ENCODE peak calls at places on chromosomes 1 and 21, in ten cellular contexts. C, T, B, I, X, Q, U, A, G and D are unnamed samples.

GRCh38 chr1:115973154-115973553 is 3.2 kb upstream of the SLC22A15 start:
- DNase-seq in C (no peak), T (no peak), B (no peak), I (no peak), X (no peak), Q (no peak), U (no peak), A (no peak), G (no peak), D (no peak)

GRCh38 chr21:21807598-21807903 is 809.3 kb downstream of the NCAM2 start:
- DNase-seq in C (no peak), T (peak), B (no peak), I (no peak), X (no peak), Q (no peak), U (no peak), A (no peak), G (no peak), D (no peak)

GRCh38 chr1:59394706-59395417 is 98.0 kb downstream of the FGGY start:
- DNase-seq in C (no peak), T (no peak), B (no peak), I (no peak), X (no peak), Q (no peak), U (no peak), A (no peak), G (no peak), D (no peak)

GRCh38 chr1:154714638-154715037 is 106.7 kb upstream of the ADAR start:
- DNase-seq in C (no peak), T (peak), B (no peak), I (peak), X (peak), Q (no peak), U (no peak), A (peak), G (no peak), D (peak)

GRCh38 chr1:2981388-2981787 is 39.9 kb upstream of the ACTRT2 start:
- DNase-seq in C (no peak), T (no peak), B (no peak), I (no peak), X (no peak), Q (no peak), U (no peak), A (no peak), G (no peak), D (no peak)

GRCh38 chr1:165824269-165824643 is 3.2 kb upstream of the UCK2 start:
- DNase-seq in C (no peak), T (peak), B (no peak), I (no peak), X (no peak), Q (no peak), U (no peak), A (no peak), G (no peak), D (no peak)

GRCh38 chr1:228236744-228237143 is 28.9 kb downstream of the OBSCN start:
- DNase-seq in C (peak), T (peak), B (peak), I (peak), X (peak), Q (no peak), U (no peak), A (peak), G (no peak), D (peak)

GRCh38 chr1:62588000-62588399 is 9.3 kb upstream of the ANGPTL3 start:
- DNase-seq in C (no peak), T (peak), B (no peak), I (no peak), X (no peak), Q (no peak), U (no peak), A (peak), G (no peak), D (no peak)

GRCh38 chr1:153612755-153613331 is at the start of gene S100A16:
- DNase-seq in C (no peak), T (peak), B (no peak), I (peak), X (peak), Q (no peak), U (peak), A (peak), G (peak), D (peak)

GRCh38 chr1:173917149-173917548 is at the start of gene SERPINC1:
- DNase-seq in C (no peak), T (no peak), B (no peak), I (no peak), X (no peak), Q (no peak), U (no peak), A (no peak), G (no peak), D (no peak)

GRCh38 chr1:20494609-20495311 is 8.8 kb upstream of the CAMK2N1 start:
- DNase-seq in C (no peak), T (peak), B (no peak), I (peak), X (peak), Q (no peak), U (no peak), A (peak), G (no peak), D (peak)

GRCh38 chr1:243890576-243890975 is 40.5 kb upstream of the AKT3 start:
- DNase-seq in C (no peak), T (peak), B (no peak), I (peak), X (peak), Q (no peak), U (no peak), A (peak), G (no peak), D (peak)

GRCh38 chr1:23555949-23556640 is 3.2 kb downstream of the ID3 start:
- DNase-seq in C (peak), T (peak), B (no peak), I (peak), X (peak), Q (no peak), U (no peak), A (peak), G (no peak), D (peak)

GRCh38 chr1:60878323-60878722 is 204.0 kb upstream of the NFIA start:
- DNase-seq in C (no peak), T (no peak), B (no peak), I (no peak), X (peak), Q (no peak), U (no peak), A (no peak), G (no peak), D (peak)

GRCh38 chr1:2554621-2555387 is 1.4 kb upstream of the TNFRSF14 start:
- DNase-seq in C (peak), T (no peak), B (peak), I (no peak), X (no peak), Q (no peak), U (no peak), A (no peak), G (no peak), D (no peak)

GRCh38 chr1:189563784-189564183 is 913.9 kb downstream of the BRINP3 start:
- DNase-seq in C (no peak), T (no peak), B (no peak), I (no peak), X (no peak), Q (no peak), U (no peak), A (no peak), G (no peak), D (no peak)

GRCh38 chr1:10839188-10839770 is 42.8 kb upstream of the CASZ1 start:
- DNase-seq in C (no peak), T (no peak), B (no peak), I (no peak), X (no peak), Q (no peak), U (no peak), A (no peak), G (no peak), D (no peak)

GRCh38 chr1:87330954-87331318 is 2.3 kb downstream of the LMO4 start:
- DNase-seq in C (no peak), T (no peak), B (no peak), I (no peak), X (no peak), Q (no peak), U (no peak), A (no peak), G (no peak), D (no peak)

GRCh38 chr1:220225957-220226356 is 46.3 kb downstream of the RAB3GAP2 start:
- DNase-seq in C (no peak), T (no peak), B (no peak), I (no peak), X (no peak), Q (no peak), U (no peak), A (no peak), G (no peak), D (no peak)

GRCh38 chr1:229887043-229887822 is 179.8 kb upstream of the GALNT2 start:
- DNase-seq in C (no peak), T (no peak), B (no peak), I (no peak), X (peak), Q (no peak), U (no peak), A (no peak), G (no peak), D (peak)

GRCh38 chr1:45765999-45766792 is 15.7 kb upstream of the IPP start:
- DNase-seq in C (no peak), T (peak), B (no peak), I (peak), X (no peak), Q (no peak), U (peak), A (no peak), G (no peak), D (no peak)

GRCh38 chr1:16396591-16396990 is 29.5 kb downstream of the SZRD1 start:
- DNase-seq in C (no peak), T (peak), B (no peak), I (peak), X (peak), Q (no peak), U (no peak), A (peak), G (peak), D (peak)

GRCh38 chr1:5511381-5512097 is 480.7 kb downstream of the NPHP4 start:
- DNase-seq in C (no peak), T (no peak), B (no peak), I (no peak), X (no peak), Q (no peak), U (no peak), A (no peak), G (no peak), D (no peak)

GRCh38 chr1:174000274-174000852 is 21.8 kb downstream of the RC3H1 start:
- DNase-seq in C (no peak), T (no peak), B (no peak), I (no peak), X (no peak), Q (no peak), U (no peak), A (peak), G (no peak), D (no peak)

GRCh38 chr1:33443067-33443704 is 12.3 kb upstream of the PHC2 start:
- DNase-seq in C (no peak), T (peak), B (no peak), I (no peak), X (peak), Q (no peak), U (no peak), A (peak), G (no peak), D (no peak)

GRCh38 chr1:161702250-161702649 is 4.8 kb upstream of the FCRLA start:
- DNase-seq in C (no peak), T (no peak), B (no peak), I (no peak), X (peak), Q (no peak), U (no peak), A (no peak), G (no peak), D (no peak)

GRCh38 chr21:46661211-46661625 is 25.7 kb downstream of the PRMT2 start:
- DNase-seq in C (peak), T (peak), B (no peak), I (peak), X (peak), Q (no peak), U (peak), A (peak), G (no peak), D (peak)

GRCh38 chr21:27422435-27422834 is 455.5 kb upstream of the ADAMTS5 start:
- DNase-seq in C (no peak), T (peak), B (no peak), I (peak), X (peak), Q (no peak), U (no peak), A (peak), G (no peak), D (no peak)

DNA sequence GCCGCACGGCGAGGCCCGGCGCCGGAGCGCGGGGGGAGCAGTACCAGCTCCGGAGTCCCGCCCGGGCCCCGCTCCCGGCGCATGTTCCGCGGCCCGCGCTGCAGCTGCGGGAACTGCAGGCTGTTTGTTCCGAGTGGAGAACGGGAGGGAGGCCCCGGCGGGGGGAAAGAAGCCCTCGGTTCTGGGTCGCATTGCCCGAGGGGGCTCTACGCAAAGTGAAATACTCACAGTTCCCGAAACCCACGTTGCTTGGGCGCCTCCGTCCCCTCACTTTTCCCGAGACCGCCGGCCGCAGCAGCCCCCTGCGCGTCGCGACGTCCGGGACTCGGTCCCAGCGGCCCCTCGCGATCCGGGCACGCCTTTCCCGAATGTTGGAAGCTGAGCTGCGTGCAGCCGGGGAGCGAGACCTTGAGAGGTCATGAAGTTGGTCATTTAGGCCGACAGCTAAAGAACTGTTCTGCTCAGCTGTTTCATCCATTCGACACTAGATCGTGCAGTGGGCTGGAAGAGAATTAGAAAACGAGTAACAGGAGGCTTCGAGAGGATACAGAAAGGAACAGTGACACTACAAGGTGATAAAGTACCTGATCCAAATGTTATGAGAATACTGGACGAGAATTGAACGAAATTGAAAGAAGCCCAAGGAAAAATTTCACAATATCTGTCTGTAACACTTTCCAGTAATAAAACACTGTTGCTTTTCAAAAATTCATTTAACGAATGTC is 596 bp upstream of the LIN9 start:
- DNase-seq in C (peak), T (peak), B (no peak), I (peak), X (no peak), Q (no peak), U (no peak), A (no peak), G (no peak), D (no peak)
- TF ChIP-seq CTCF in C (no peak), T (no peak), B (no peak), I (peak), X (peak), Q (no peak), U (peak), A (peak), G (no peak), D (peak)

DNA sequence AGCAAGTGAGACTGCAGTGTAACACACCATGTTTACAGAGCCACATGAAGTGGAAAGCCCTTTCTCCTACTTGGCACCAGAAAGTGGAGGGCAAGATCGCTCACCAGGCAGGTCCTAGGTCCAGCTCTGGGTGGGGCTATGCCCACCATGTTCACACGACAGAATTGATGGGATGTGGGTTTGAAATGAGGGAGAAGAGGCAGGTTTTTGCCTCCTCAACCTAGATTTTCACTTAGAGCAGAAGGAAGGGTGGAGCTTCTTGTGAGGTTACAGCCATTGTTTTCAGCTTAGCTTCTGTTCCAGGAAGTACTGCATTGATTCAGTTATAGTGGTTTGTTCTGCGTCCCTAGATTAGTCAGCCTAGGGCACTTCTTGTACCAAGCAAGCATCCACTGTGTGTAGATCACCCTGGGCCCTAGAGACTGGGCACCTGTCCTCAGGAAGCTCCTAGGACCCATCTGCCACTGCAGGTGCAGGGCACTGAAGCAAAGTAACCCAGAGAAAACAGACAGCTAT is 2.3 kb downstream of the CD53 start:
- DNase-seq in C (peak), T (no peak), B (peak), I (no peak), X (peak), Q (peak), U (no peak), A (no peak), G (no peak), D (peak)
- H3K4me3 ChIP-seq in C (peak), T (no peak), B (peak), I (no peak), X (no peak), Q (peak), U (peak), A (no peak), G (no peak), D (no peak)

DNA sequence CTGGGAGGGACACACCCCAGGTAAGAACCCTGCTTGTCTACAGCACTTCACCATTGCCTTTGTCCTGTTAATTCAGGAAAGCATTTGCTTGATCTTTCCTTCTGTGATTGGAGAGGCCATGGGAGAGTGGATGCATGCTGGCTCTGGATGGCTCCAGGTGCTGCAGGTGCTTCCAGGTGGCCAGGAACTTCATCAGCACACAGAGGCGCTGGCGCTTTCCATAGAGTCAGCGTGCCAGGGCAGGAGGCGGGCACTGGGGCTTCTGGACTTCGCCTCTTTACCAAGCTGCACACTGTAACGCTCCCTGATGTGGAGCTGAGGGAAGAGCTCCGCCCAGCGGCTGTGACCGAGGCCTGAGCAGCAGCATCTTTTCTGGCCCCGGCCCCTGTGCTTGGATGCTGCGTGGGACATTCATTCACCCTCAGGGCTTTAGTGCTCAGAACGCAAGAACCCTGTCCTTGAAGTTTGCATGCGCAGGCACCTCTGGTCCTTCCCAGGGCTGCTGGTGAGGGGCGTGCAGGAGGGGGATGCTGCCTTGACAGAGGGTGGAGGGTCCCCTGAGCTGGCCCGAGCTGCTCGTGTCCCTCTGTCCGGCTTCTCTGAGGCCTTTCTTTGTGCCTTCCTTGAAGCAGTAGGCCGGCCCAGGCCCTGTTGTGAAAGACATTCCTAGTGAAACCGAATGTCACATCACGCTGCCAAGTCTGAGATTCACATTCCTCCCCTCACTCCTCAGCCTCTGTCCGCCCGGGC is 1.6 kb upstream of the MX2 start:
- DNase-seq in C (no peak), T (peak), B (no peak), I (peak), X (peak), Q (no peak), U (peak), A (peak), G (peak), D (no peak)
- TF ChIP-seq CTCF in C (no peak), T (no peak), B (no peak), I (no peak), X (peak), Q (no peak), U (peak), A (no peak), G (peak), D (no peak)

DNA sequence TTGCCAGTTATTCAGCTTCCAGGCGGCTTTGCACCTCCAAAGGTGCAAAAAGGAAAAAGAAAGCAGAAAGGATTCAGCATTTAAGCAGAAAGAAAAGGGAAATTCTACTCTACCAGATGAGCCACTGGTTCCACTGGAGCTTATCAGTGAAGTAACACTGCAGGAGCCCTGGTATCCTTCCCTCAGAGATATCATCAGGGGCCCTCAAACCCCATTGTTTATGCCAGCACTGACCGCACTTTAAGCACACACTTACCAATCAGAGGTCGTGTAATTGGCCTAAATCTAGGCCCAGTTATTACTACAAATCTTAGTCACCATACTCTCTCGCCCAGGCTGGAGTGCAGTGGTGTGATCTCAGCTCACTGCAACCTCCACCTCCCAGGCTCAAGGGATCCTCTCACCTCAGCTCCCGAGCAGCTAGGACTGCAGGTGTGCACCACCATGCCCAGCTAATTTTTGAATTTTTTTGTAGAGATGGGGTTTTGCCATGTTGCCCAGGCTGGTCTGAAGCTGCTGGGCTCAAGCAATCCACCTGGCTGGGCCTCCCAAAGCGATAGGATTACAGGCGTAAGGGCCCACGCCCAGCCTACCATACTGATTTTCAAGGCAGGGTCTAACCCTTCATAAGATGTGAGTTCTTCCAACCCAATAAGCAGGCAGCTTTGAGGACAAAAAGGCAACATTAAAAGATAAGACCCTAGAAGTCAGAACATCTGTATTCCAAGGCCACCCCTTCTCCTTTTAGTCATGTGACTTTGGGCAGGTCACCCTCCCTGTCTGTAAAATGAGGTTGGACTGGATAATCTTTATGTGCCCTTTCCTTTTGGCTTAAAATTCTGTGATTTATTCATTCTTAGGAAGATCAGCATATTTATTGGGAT is 125.3 kb downstream of the SYT2 start:
- DNase-seq in C (no peak), T (no peak), B (no peak), I (no peak), X (no peak), Q (no peak), U (no peak), A (peak), G (no peak), D (no peak)
- H3K4me3 ChIP-seq in C (no peak), T (no peak), B (no peak), I (no peak), X (no peak), Q (no peak), U (no peak), A (no peak), G (no peak), D (no peak)